ENCODE peak calls at places on chromosomes 7 and 10, in four cellular contexts. One of them, this sample, is unnamed.

GRCh38 chr7:17492437-17492836 is 194.0 kb downstream of the AHR start:
- DNase-seq in mesendoderm: no peak
- DNase-seq in IMR-90: no peak
- DNase-seq in neuronal stem cell: no peak
- DNase-seq in this sample: no peak

GRCh38 chr10:78342787-78343186 is 309.1 kb downstream of the RPS24 start:
- DNase-seq in IMR-90: no peak
- DNase-seq in mesendoderm: no peak
- DNase-seq in neuronal stem cell: no peak
- DNase-seq in this sample: no peak

GRCh38 chr10:68647928-68648327 is 73.1 kb upstream of the CCAR1 start:
- DNase-seq in mesendoderm: no peak
- DNase-seq in neuronal stem cell: no peak
- DNase-seq in IMR-90: peak; percentile 89
- DNase-seq in this sample: peak; percentile 44

GRCh38 chr7:133790911-133791310 is 336.2 kb upstream of the LRGUK start:
- DNase-seq in IMR-90: no peak
- DNase-seq in mesendoderm: no peak
- DNase-seq in neuronal stem cell: no peak
- DNase-seq in this sample: no peak

GRCh38 chr10:46515402-46516192 is 40.9 kb downstream of the GPRIN2 start:
- DNase-seq in IMR-90: no peak
- DNase-seq in neuronal stem cell: no peak
- DNase-seq in mesendoderm: no peak
- DNase-seq in this sample: no peak

GRCh38 chr10:78802866-78803265 is 265.9 kb upstream of the ZMIZ1 start:
- DNase-seq in IMR-90: peak; percentile 79
- DNase-seq in mesendoderm: no peak
- DNase-seq in neuronal stem cell: no peak
- DNase-seq in this sample: no peak

GRCh38 chr7:93036807-93037206 is 81.0 kb downstream of the SAMD9 start:
- DNase-seq in neuronal stem cell: no peak
- DNase-seq in IMR-90: no peak
- DNase-seq in mesendoderm: no peak
- DNase-seq in this sample: no peak

GRCh38 chr7:24916463-24917040 is 63.4 kb downstream of the OSBPL3 start:
- DNase-seq in IMR-90: no peak
- DNase-seq in neuronal stem cell: no peak
- DNase-seq in mesendoderm: no peak
- DNase-seq in this sample: peak; percentile 34

GRCh38 chr10:78194539-78195402 is 161.1 kb downstream of the RPS24 start:
- DNase-seq in IMR-90: peak; percentile 57
- DNase-seq in mesendoderm: peak; percentile 70
- DNase-seq in neuronal stem cell: no peak
- DNase-seq in this sample: no peak

GRCh38 chr10:69994262-69994661 is 58.4 kb upstream of the MACROH2A2 start:
- DNase-seq in neuronal stem cell: no peak
- DNase-seq in mesendoderm: peak; percentile 70
- DNase-seq in IMR-90: peak; percentile 59
- DNase-seq in this sample: peak; percentile 51

GRCh38 chr10:104664205-104664604 is 23.1 kb downstream of the SORCS3 start:
- DNase-seq in mesendoderm: no peak
- DNase-seq in IMR-90: no peak
- DNase-seq in neuronal stem cell: no peak
- DNase-seq in this sample: no peak

GRCh38 chr10:107067843-107068242 is 96.7 kb downstream of the SORCS1 start:
- DNase-seq in mesendoderm: peak; percentile 33
- DNase-seq in neuronal stem cell: no peak
- DNase-seq in IMR-90: no peak
- DNase-seq in this sample: no peak

GRCh38 chr7:129807863-129808262 is 144.9 kb downstream of the UBE2H start:
- DNase-seq in mesendoderm: peak; percentile 63
- DNase-seq in IMR-90: no peak
- DNase-seq in neuronal stem cell: no peak
- DNase-seq in this sample: no peak

GRCh38 chr7:82789883-82790609 is 346.5 kb upstream of the CACNA2D1 start:
- DNase-seq in IMR-90: peak; percentile 77
- DNase-seq in mesendoderm: peak; percentile 59
- DNase-seq in neuronal stem cell: no peak
- DNase-seq in this sample: no peak

GRCh38 chr7:155486783-155487508 is 29.0 kb downstream of the EN2 start:
- DNase-seq in mesendoderm: no peak
- DNase-seq in IMR-90: no peak
- DNase-seq in neuronal stem cell: no peak
- DNase-seq in this sample: no peak

GRCh38 chr10:7412482-7413251 is 1.8 kb upstream of the SFMBT2 start:
- DNase-seq in neuronal stem cell: no peak
- DNase-seq in mesendoderm: peak; percentile 83
- DNase-seq in IMR-90: no peak
- DNase-seq in this sample: peak; percentile 37

GRCh38 chr7:71155236-71155635 is 23.3 kb downstream of the GALNT17 start:
- DNase-seq in IMR-90: no peak
- DNase-seq in neuronal stem cell: no peak
- DNase-seq in mesendoderm: no peak
- DNase-seq in this sample: no peak

GRCh38 chr10:46285966-46286620 is 704 bp upstream of the ANTXRL start:
- DNase-seq in mesendoderm: peak; percentile 44
- DNase-seq in IMR-90: no peak
- DNase-seq in neuronal stem cell: no peak
- DNase-seq in this sample: no peak

GRCh38 chr10:90779573-90779972 is 78.3 kb downstream of the HTR7 start:
- DNase-seq in IMR-90: peak; percentile 6
- DNase-seq in mesendoderm: peak; percentile 79
- DNase-seq in neuronal stem cell: no peak
- DNase-seq in this sample: no peak

GRCh38 chr7:109844362-109844761 is 1246.6 kb upstream of the LRRN3 start:
- DNase-seq in IMR-90: peak; percentile 14
- DNase-seq in neuronal stem cell: no peak
- DNase-seq in mesendoderm: peak; percentile 23
- DNase-seq in this sample: peak; percentile 43

GRCh38 chr7:41732279-41733062 is 29.6 kb upstream of the INHBA start:
- DNase-seq in mesendoderm: peak; percentile 19
- DNase-seq in IMR-90: peak; percentile 33
- DNase-seq in neuronal stem cell: no peak
- DNase-seq in this sample: no peak

GRCh38 chr7:964401-965231 is 10.1 kb upstream of the ADAP1 start:
- DNase-seq in mesendoderm: peak; percentile 67
- DNase-seq in neuronal stem cell: no peak
- DNase-seq in IMR-90: peak; percentile 25
- DNase-seq in this sample: peak; percentile 56

GRCh38 chr10:114282526-114282925 is 43.5 kb downstream of the VWA2 start:
- DNase-seq in mesendoderm: no peak
- DNase-seq in IMR-90: no peak
- DNase-seq in neuronal stem cell: no peak
- DNase-seq in this sample: no peak

GRCh38 chr7:12315049-12315448 is 88.6 kb downstream of the VWDE start:
- DNase-seq in mesendoderm: no peak
- DNase-seq in IMR-90: no peak
- DNase-seq in neuronal stem cell: no peak
- DNase-seq in this sample: no peak

GRCh38 chr7:22885824-22886255 is 63.2 kb upstream of the TOMM7 start:
- DNase-seq in mesendoderm: no peak
- DNase-seq in neuronal stem cell: no peak
- DNase-seq in IMR-90: peak; percentile 27
- DNase-seq in this sample: no peak

GRCh38 chr10:6786579-6787031 is 206.5 kb upstream of the PRKCQ start:
- DNase-seq in mesendoderm: no peak
- DNase-seq in neuronal stem cell: no peak
- DNase-seq in IMR-90: peak; percentile 79
- DNase-seq in this sample: peak; percentile 12

DNA sequence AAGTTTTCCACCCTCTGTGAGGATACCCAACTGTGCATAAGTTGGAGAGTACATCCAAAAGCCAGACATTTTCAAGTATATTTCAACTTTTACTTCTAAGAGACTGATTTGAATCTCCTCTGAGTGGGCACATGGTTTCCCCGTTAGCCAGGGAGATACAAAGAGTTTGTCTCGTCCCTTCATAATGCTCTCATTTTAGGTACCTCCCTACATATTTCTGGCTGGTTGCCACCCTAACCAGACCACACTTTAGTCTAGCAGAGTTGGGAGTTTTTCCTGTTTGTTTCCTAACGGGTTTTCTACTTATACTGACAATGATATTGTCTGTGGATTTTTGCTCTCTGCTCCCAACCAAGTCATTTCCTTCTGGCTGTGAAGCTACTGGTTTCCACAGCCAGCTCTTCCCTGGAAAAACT is 180.3 kb downstream of the CCDC71L start:
- DNase-seq in mesendoderm: no peak
- DNase-seq in IMR-90: no peak
- DNase-seq in neuronal stem cell: no peak
- DNase-seq in this sample: no peak
- H2BK5ac ChIP-seq in mesendoderm: no peak overlapping the region
- H2BK5ac ChIP-seq in IMR-90: no peak overlapping the region
- H2BK5ac ChIP-seq in neuronal stem cell: no peak overlapping the region
- H2BK5ac ChIP-seq in this sample: no peak overlapping the region

DNA sequence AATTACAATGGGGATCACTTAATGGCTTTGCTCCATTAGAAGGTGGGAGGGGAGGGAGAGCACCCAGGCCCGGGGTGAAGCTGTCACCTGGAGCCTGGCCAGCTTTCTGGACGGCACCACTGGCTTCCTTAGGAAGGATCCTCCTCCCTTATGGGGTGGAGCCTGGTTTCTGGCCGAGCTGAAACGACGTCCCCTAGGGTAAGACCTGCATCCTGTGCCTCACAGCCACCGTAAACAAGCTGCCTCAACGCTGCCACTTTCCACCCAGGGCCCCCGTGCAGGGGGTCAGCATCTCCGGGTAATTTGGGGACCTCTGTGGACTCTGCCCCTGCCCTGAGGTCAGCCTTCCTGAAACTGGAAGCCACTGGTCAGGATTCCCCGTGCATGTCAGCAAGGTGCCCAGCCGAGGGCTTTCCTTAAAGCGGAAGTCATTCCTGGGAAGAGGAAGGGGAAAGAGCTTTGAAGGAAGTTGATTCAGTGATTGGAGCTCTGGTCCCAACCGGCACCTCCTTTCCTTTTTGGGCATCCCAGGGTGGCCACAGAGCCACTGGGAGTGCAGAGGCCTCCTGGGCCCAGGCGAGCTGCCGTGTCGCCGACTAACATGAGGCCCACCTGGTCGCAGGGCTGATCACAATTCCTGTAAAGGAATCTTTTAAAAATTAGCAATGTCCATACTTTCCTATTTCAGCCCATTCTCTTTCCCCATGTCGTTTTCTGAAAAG is 569.1 kb downstream of the DNAJB6 start:
- DNase-seq in neuronal stem cell: no peak
- DNase-seq in mesendoderm: peak; percentile 56
- DNase-seq in IMR-90: no peak
- DNase-seq in this sample: no peak
- H2BK5ac ChIP-seq in neuronal stem cell: no peak overlapping the region
- H2BK5ac ChIP-seq in mesendoderm: no peak overlapping the region
- H2BK5ac ChIP-seq in IMR-90: no peak overlapping the region
- H2BK5ac ChIP-seq in this sample: no peak overlapping the region

GRCh38 chr10:30531751-30532530 is 97.6 kb downstream of the LYZL2 start:
- DNase-seq in neuronal stem cell: no peak
- DNase-seq in mesendoderm: no peak
- DNase-seq in IMR-90: no peak
- DNase-seq in this sample: no peak
- H2BK5ac ChIP-seq in neuronal stem cell: no peak overlapping the region
- H2BK5ac ChIP-seq in mesendoderm: no peak overlapping the region
- H2BK5ac ChIP-seq in IMR-90: no peak overlapping the region
- H2BK5ac ChIP-seq in this sample: no peak overlapping the region

DNA sequence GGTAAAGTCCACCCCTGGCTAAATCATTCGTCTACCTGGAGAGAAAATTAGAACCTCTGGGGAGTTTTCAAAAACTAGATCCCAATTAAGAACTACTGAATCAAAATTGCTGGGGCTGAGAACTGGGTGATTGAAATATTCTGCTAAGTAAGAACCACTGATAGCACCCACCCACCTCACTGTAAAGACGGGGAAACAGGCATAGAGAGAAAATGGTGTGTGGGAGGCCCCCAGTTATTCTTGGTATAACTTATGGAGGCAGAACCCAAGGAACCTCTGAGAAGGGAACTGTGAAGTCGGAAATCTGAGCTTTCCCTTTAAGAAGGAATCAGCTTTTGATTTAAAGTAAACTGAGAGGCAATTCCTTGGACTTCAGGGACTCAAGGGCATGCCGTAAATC is 53.1 kb downstream of the PRKAG2 start:
- DNase-seq in IMR-90: no peak
- DNase-seq in neuronal stem cell: no peak
- DNase-seq in mesendoderm: no peak
- DNase-seq in this sample: no peak
- H2BK5ac ChIP-seq in IMR-90: no peak overlapping the region
- H2BK5ac ChIP-seq in neuronal stem cell: no peak overlapping the region
- H2BK5ac ChIP-seq in mesendoderm: peak overlapping the region; percentile 15
- H2BK5ac ChIP-seq in this sample: no peak overlapping the region

GRCh38 chr7:50704844-50705243 is 77.9 kb downstream of the GRB10 start:
- DNase-seq in mesendoderm: no peak
- DNase-seq in neuronal stem cell: no peak
- DNase-seq in IMR-90: no peak
- DNase-seq in this sample: no peak
- H2BK5ac ChIP-seq in mesendoderm: no peak overlapping the region
- H2BK5ac ChIP-seq in neuronal stem cell: no peak overlapping the region
- H2BK5ac ChIP-seq in IMR-90: no peak overlapping the region
- H2BK5ac ChIP-seq in this sample: no peak overlapping the region

DNA sequence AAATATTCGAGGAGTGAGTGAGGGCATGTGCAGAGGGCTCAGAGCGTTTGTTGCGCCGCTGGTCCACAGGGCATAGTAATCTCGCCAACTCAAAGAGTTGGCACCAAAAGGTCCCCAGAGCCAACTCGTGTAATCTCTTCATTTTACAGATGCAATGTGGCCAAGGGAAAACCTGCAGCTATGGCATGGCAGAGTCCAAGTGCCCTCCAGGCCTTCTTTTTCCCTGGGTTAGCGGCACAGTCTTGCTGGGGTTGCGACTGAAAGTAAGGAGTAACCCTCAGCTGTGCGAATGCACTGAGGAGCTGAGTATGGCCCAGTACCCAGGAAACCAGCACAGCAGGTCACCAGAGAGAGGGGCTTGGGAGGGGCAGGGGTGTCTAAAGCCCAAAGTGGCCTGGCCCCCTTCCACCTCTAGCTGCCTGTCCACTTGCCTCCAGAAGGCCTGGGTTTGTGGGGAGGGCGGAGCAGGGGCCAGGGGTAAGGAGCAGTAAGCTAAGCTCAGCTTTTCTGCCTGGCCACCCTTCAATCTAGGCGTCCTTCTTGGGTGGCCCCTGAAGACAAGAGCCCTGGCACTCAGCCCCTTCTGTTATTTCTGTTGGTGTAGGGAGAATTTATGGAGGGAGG is 3.3 kb upstream of the GAD2 start:
- DNase-seq in mesendoderm: peak; percentile 16
- DNase-seq in IMR-90: no peak
- DNase-seq in neuronal stem cell: no peak
- DNase-seq in this sample: no peak
- H2BK5ac ChIP-seq in mesendoderm: no peak overlapping the region
- H2BK5ac ChIP-seq in IMR-90: no peak overlapping the region
- H2BK5ac ChIP-seq in neuronal stem cell: no peak overlapping the region
- H2BK5ac ChIP-seq in this sample: no peak overlapping the region

DNA sequence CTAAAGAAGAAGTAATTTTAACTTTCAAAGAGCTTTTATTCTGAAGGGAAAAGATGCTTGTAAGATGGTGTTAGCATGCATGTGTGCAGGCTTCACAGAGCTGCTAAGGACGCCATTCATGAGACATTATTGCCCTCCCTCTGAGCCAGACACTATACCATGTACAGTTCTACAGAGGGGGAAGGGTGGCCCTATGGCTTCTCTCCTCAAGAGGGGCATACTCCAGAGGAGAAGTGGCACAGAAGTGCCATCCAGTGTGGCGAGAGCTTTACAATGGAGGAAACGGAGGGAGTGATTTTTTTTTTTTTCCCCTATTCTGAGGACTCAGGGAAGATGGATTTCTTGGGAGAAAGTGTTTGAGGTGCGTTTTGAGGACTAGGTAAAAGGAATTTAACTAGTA is 119.5 kb downstream of the BICC1 start:
- DNase-seq in mesendoderm: no peak
- DNase-seq in neuronal stem cell: no peak
- DNase-seq in IMR-90: no peak
- DNase-seq in this sample: no peak
- H2BK5ac ChIP-seq in mesendoderm: no peak overlapping the region
- H2BK5ac ChIP-seq in neuronal stem cell: no peak overlapping the region
- H2BK5ac ChIP-seq in IMR-90: no peak overlapping the region
- H2BK5ac ChIP-seq in this sample: no peak overlapping the region